ENCODE peak calls at places on chromosomes 6 and 20, in four cellular contexts. O is T-helper 2 cell, D is NCI-H774, I is amygdala. X is an unnamed sample.

GRCh38 chr6:98832282-98833100 is 1.9 kb upstream of the POU3F2 start:
- DNase-seq in I (peak; percentile 82), O (no peak), D (peak; percentile 36), X (peak; percentile 37)

GRCh38 chr6:161549977-161550655 is 276.3 kb upstream of the AGPAT4 start:
- DNase-seq in D (no peak), I (no peak), O (no peak), X (no peak)

GRCh38 chr20:49310695-49311094 is 32.8 kb upstream of the ZNFX1 start:
- DNase-seq in O (no peak), I (no peak), D (no peak), X (no peak)

GRCh38 chr6:109102762-109103161 is 7.5 kb downstream of the CEP57L1 start:
- DNase-seq in I (no peak), O (no peak), D (no peak), X (no peak)

GRCh38 chr20:40990542-40991120 is 38.0 kb upstream of the TOP1 start:
- DNase-seq in O (no peak), I (peak; percentile 39), D (peak; percentile 70), X (peak; percentile 8)

GRCh38 chr6:166206510-166207389 is 39.1 kb upstream of the TBXT start:
- DNase-seq in D (no peak), O (no peak), I (no peak), X (no peak)

GRCh38 chr6:111890981-111891380 is 17.7 kb upstream of the FYN start:
- DNase-seq in O (no peak), I (no peak), D (no peak), X (no peak)

GRCh38 chr20:2751868-2752630 is 48.4 kb downstream of the CPXM1 start:
- DNase-seq in D (peak; percentile 13), I (no peak), O (no peak), X (no peak)

GRCh38 chr6:83804886-83805285 is 48.3 kb upstream of the RIPPLY2 start:
- DNase-seq in D (no peak), O (no peak), I (no peak), X (no peak)

GRCh38 chr6:15398657-15399287 is 152.9 kb downstream of the JARID2 start:
- DNase-seq in I (no peak), O (no peak), D (no peak), X (no peak)

GRCh38 chr6:45072014-45072413 is 256.1 kb upstream of the RUNX2 start:
- DNase-seq in O (no peak), D (no peak), I (no peak), X (no peak)

GRCh38 chr20:53839423-53840176 is 230.8 kb downstream of the BCAS1 start:
- DNase-seq in D (no peak), O (no peak), I (no peak), X (no peak)

GRCh38 chr20:60053813-60054190 is 95.6 kb downstream of the CDH26 start:
- DNase-seq in I (no peak), O (no peak), D (no peak), X (no peak)

GRCh38 chr20:41133709-41134361 is 3.5 kb upstream of the PLCG1 start:
- DNase-seq in I (peak; percentile 26), O (no peak), D (no peak), X (no peak)

GRCh38 chr6:28922004-28922840 is 1.6 kb downstream of the TRIM27 start:
- DNase-seq in O (no peak), D (no peak), I (no peak), X (no peak)

GRCh38 chr6:118263929-118264486 is 284.1 kb upstream of the PLN start:
- DNase-seq in D (no peak), I (no peak), O (no peak), X (no peak)

GRCh38 chr6:32223258-32224235 is at the start of gene NOTCH4:
- DNase-seq in D (no peak), O (no peak), I (no peak), X (no peak)

GRCh38 chr6:145031001-145031400 is 704.3 kb downstream of the EPM2A start:
- DNase-seq in I (no peak), O (no peak), D (no peak), X (no peak)

GRCh38 chr20:34997171-34997570 is 41.5 kb downstream of the MYH7B start:
- DNase-seq in I (no peak), D (no peak), O (no peak), X (no peak)

GRCh38 chr20:34262488-34263288 is 21.5 kb downstream of the ASIP start:
- DNase-seq in D (no peak), O (no peak), I (no peak), X (no peak)

GRCh38 chr20:17570347-17571152 is 675 bp downstream of the DSTN start:
- DNase-seq in I (peak; percentile 71), O (no peak), D (peak; percentile 7), X (peak; percentile 55)

GRCh38 chr6:116405147-116405546 is 34.4 kb downstream of the DSE start:
- DNase-seq in I (no peak), O (no peak), D (no peak), X (no peak)

GRCh38 chr20:22905667-22906066 is 129.4 kb upstream of the SSTR4 start:
- DNase-seq in I (peak; percentile 12), D (no peak), O (no peak), X (peak; percentile 17)

GRCh38 chr20:51065615-51066014 is 42.7 kb upstream of the KCNG1 start:
- DNase-seq in O (no peak), I (no peak), D (no peak), X (no peak)

GRCh38 chr6:143346004-143346403 is 104.5 kb downstream of the ADAT2 start:
- DNase-seq in D (no peak), O (no peak), I (no peak), X (no peak)

GRCh38 chr20:34312544-34313217 is 9.5 kb upstream of the AHCY start:
- DNase-seq in O (peak; percentile 55), I (peak; percentile 75), D (peak; percentile 84), X (peak; percentile 78)

GRCh38 chr6:138517635-138518034 is 18.3 kb upstream of the NHSL1 start:
- DNase-seq in I (no peak), O (peak; percentile 14), D (no peak), X (no peak)

GRCh38 chr6:296151-297122 is 4.2 kb downstream of the DUSP22 start:
- DNase-seq in O (no peak), D (no peak), I (no peak), X (no peak)

GRCh38 chr6:80186082-80186481 is 79.6 kb downstream of the BCKDHB start:
- DNase-seq in I (no peak), O (no peak), D (no peak), X (no peak)

X was measured in anterior cingulate cortex.